ENCODE peak calls at places on chromosomes 2 and 18, in nine cellular contexts. S is CD8-positive, alpha-beta T cell; A is breast epithelium; P is pancreas; N is effector memory CD4-positive, alpha-beta T cell; D is spleen; T is neuronal stem cell; M is fibroblast of lung; L is left ventricle myocardium inferior. G is an unnamed sample.

GRCh38 chr2:6069354-6069753 is 377.2 kb downstream of the SOX11 start:
- DNase-seq in S (no peak), A (no peak), P (no peak), N (no peak), D (no peak), T (no peak), M (peak; percentile 63), L (no peak), G (no peak)

GRCh38 chr2:26521054-26521912 is 43.4 kb upstream of the OTOF start:
- DNase-seq in S (no peak), A (no peak), P (no peak), N (no peak), D (peak; percentile 67), T (peak; percentile 35), M (peak; percentile 5), L (no peak), G (no peak)

GRCh38 chr2:136025057-136025973 is 39.9 kb upstream of the DARS1 start:
- DNase-seq in S (peak; percentile 20), A (no peak), P (peak; percentile 51), N (no peak), D (peak; percentile 93), T (peak; percentile 95), M (peak; percentile 86), L (peak; percentile 77), G (peak; percentile 93)

GRCh38 chr18:66560092-66560491 is 43.8 kb downstream of the CDH19 start:
- DNase-seq in S (no peak), A (no peak), P (peak; percentile 10), N (no peak), D (no peak), T (no peak), M (peak; percentile 18), L (no peak), G (no peak)

GRCh38 chr2:134758632-134759031 is 39.8 kb upstream of the TMEM163 start:
- DNase-seq in S (no peak), A (no peak), P (no peak), N (no peak), D (no peak), T (no peak), M (no peak), L (no peak), G (no peak)

GRCh38 chr2:223835701-223836532 is 1.5 kb downstream of the AP1S3 start:
- DNase-seq in S (no peak), A (peak; percentile 28), P (peak; percentile 20), N (no peak), D (peak; percentile 86), T (no peak), M (peak; percentile 38), L (no peak), G (no peak)

GRCh38 chr2:169933124-169933711 is 106.0 kb downstream of the UBR3 start:
- DNase-seq in S (no peak), A (no peak), P (no peak), N (no peak), D (no peak), T (no peak), M (peak; percentile 22), L (no peak), G (no peak)

GRCh38 chr2:149441255-149441654 is 110.9 kb downstream of the LYPD6 start:
- DNase-seq in S (no peak), A (no peak), P (no peak), N (no peak), D (no peak), T (no peak), M (peak; percentile 36), L (no peak), G (no peak)

GRCh38 chr18:79540161-79540913 is 139.3 kb upstream of the CTDP1 start:
- DNase-seq in S (no peak), A (peak; percentile 87), P (no peak), N (no peak), D (peak; percentile 56), T (no peak), M (no peak), L (no peak), G (peak; percentile 32)

GRCh38 chr2:229852565-229852964 is 69.2 kb downstream of the TRIP12 start:
- DNase-seq in S (peak; percentile 58), A (no peak), P (no peak), N (peak; percentile 31), D (peak; percentile 82), T (no peak), M (peak; percentile 74), L (no peak), G (no peak)

GRCh38 chr2:48767330-48767729 is 11.8 kb upstream of the LHCGR start:
- DNase-seq in S (no peak), A (no peak), P (no peak), N (no peak), D (no peak), T (no peak), M (no peak), L (no peak), G (no peak)

GRCh38 chr2:20175267-20175666 is 49.7 kb downstream of the SDC1 start:
- DNase-seq in S (no peak), A (no peak), P (no peak), N (no peak), D (peak; percentile 58), T (no peak), M (no peak), L (no peak), G (no peak)

GRCh38 chr2:183207110-183207509 is 82.9 kb downstream of the NUP35 start:
- DNase-seq in S (no peak), A (no peak), P (no peak), N (no peak), D (no peak), T (no peak), M (peak; percentile 87), L (no peak), G (peak; percentile 71)

GRCh38 chr2:101821059-101821805 is 123.7 kb downstream of the MAP4K4 start:
- DNase-seq in S (no peak), A (no peak), P (no peak), N (no peak), D (no peak), T (no peak), M (peak; percentile 43), L (no peak), G (no peak)

GRCh38 chr2:70981421-70981820 is 3.0 kb downstream of the ANKRD53 start:
- DNase-seq in S (no peak), A (peak; percentile 3), P (peak; percentile 6), N (no peak), D (no peak), T (no peak), M (no peak), L (no peak), G (no peak)

GRCh38 chr2:36355890-36356198 is 266 bp downstream of the CRIM1 start:
- DNase-seq in S (no peak), A (no peak), P (no peak), N (no peak), D (no peak), T (no peak), M (no peak), L (no peak), G (no peak)

GRCh38 chr18:67599277-67599676 is 82.8 kb upstream of the DSEL start:
- DNase-seq in S (no peak), A (no peak), P (no peak), N (no peak), D (no peak), T (no peak), M (peak; percentile 86), L (no peak), G (peak; percentile 4)

GRCh38 chr2:96156011-96156820 is 11.0 kb upstream of the DUSP2 start:
- DNase-seq in S (peak; percentile 64), A (no peak), P (no peak), N (no peak), D (peak; percentile 65), T (no peak), M (no peak), L (no peak), G (no peak)

GRCh38 chr2:96159084-96159830 is 14.0 kb upstream of the DUSP2 start:
- DNase-seq in S (peak; percentile 57), A (no peak), P (no peak), N (no peak), D (peak; percentile 76), T (no peak), M (no peak), L (no peak), G (no peak)

GRCh38 chr2:96158554-96158940 is 13.3 kb upstream of the DUSP2 start:
- DNase-seq in S (no peak), A (no peak), P (no peak), N (no peak), D (peak; percentile 78), T (no peak), M (no peak), L (no peak), G (no peak)

GRCh38 chr2:96156926-96157648 is 11.8 kb upstream of the DUSP2 start:
- DNase-seq in S (no peak), A (no peak), P (no peak), N (no peak), D (peak; percentile 80), T (no peak), M (no peak), L (no peak), G (no peak)

GRCh38 chr2:96157649-96158553 is 12.7 kb upstream of the DUSP2 start:
- DNase-seq in S (peak; percentile 86), A (no peak), P (no peak), N (peak; percentile 62), D (peak; percentile 90), T (no peak), M (peak; percentile 17), L (no peak), G (peak; percentile 25)
- H3K4me1 ChIP-seq in S (peaks cover 69% of the 10 kb centered on the region), A (no peaks in the 10 kb centered on the region), P (no peaks in the 10 kb centered on the region), N (peaks cover 28% of the 10 kb centered on the region), D (peaks cover 58% of the 10 kb centered on the region), T (peaks cover 12% of the 10 kb centered on the region), M (no peaks in the 10 kb centered on the region), L (no peaks in the 10 kb centered on the region), G (peaks cover 5% of the 10 kb centered on the region)

GRCh38 chr2:58428286-58428552 is 187.1 kb upstream of the FANCL start:
- DNase-seq in S (no peak), A (no peak), P (peak; percentile 12), N (no peak), D (no peak), T (peak; percentile 57), M (peak; percentile 25), L (no peak), G (peak; percentile 45)
- H3K27me3 ChIP-seq in S (no peaks in the 10 kb centered on the region), A (no peaks in the 10 kb centered on the region), P (no peaks in the 10 kb centered on the region), N (peaks cover 3% of the 10 kb centered on the region), D (peaks cover 25% of the 10 kb centered on the region), T (no peaks in the 10 kb centered on the region), M (no peaks in the 10 kb centered on the region), L (peaks cover 74% of the 10 kb centered on the region), G (peaks cover 3% of the 10 kb centered on the region)

DNA sequence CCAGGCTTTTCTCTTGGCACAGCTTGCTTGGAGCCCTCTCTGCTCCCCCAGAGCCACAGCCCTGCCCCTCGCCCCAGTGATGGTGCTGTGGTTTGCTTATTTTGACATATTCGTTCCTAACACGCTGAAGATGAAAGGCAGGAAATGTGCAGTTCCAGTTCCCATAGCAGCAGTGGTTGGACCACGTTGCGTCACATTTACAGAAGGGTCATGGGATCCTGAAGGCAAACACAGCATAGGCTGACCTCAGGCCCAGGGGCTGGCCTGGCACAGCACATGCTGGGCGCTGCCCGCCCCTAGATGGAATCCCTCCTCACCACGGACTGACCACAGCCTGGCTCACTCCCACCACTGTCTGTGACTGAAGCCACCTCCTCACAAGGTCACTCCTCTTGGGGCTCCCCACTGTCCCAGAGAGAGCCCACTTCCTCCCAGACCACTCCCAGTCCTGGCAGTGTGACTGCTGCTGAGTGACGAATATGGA is 14.2 kb upstream of the CHRNA1 start:
- DNase-seq in S (peak; percentile 81), A (peak; percentile 59), P (no peak), N (peak; percentile 76), D (peak; percentile 81), T (no peak), M (peak; percentile 97), L (peak; percentile 28), G (peak; percentile 55)
- H3K27ac ChIP-seq in S (peak overlapping the region; percentile 62), A (peak overlapping the region; percentile 79), P (peak overlapping the region; percentile 41), N (peak overlapping the region; percentile 62), D (peak overlapping the region; percentile 37), T (no peak overlapping the region), M (peak overlapping the region; percentile 98), L (peak overlapping the region; percentile 54), G (peak overlapping the region; percentile 65)

GRCh38 chr18:31587538-31587937 is 4.1 kb upstream of the TTR start:
- DNase-seq in S (no peak), A (no peak), P (no peak), N (no peak), D (no peak), T (no peak), M (peak; percentile 17), L (no peak), G (no peak)
- H3K4me1 ChIP-seq in S (no peaks in the 10 kb centered on the region), A (no peaks in the 10 kb centered on the region), P (no peaks in the 10 kb centered on the region), N (no peaks in the 10 kb centered on the region), D (no peaks in the 10 kb centered on the region), T (peaks cover 6% of the 10 kb centered on the region), M (no peaks in the 10 kb centered on the region), L (no peaks in the 10 kb centered on the region), G (no peaks in the 10 kb centered on the region)